ENCODE peak calls at places on chromosome 6, in four cellular contexts. One of them, this sample, is unnamed.

GRCh38 chr6:75601608-75602163 is at the start of gene SENP6:
- DNase-seq in SHP77 treated with DMSO at 0.1 percent for 48 hours: peak
- DNase-seq in NCI-H82: peak
- DNase-seq in HTR-8/SVneo: peak
- DNase-seq in this sample: peak

GRCh38 chr6:31272431-31272830 is 539 bp upstream of the HLA-C start:
- DNase-seq in SHP77 treated with DMSO at 0.1 percent for 48 hours: no peak
- DNase-seq in HTR-8/SVneo: no peak
- DNase-seq in NCI-H82: no peak
- DNase-seq in this sample: peak

GRCh38 chr6:144710207-144710606 is 425.1 kb downstream of the UTRN start:
- DNase-seq in HTR-8/SVneo: peak
- DNase-seq in NCI-H82: no peak
- DNase-seq in SHP77 treated with DMSO at 0.1 percent for 48 hours: no peak
- DNase-seq in this sample: no peak

GRCh38 chr6:1049900-1050299 is 262.0 kb upstream of the FOXQ1 start:
- DNase-seq in SHP77 treated with DMSO at 0.1 percent for 48 hours: no peak
- DNase-seq in NCI-H82: no peak
- DNase-seq in HTR-8/SVneo: no peak
- DNase-seq in this sample: no peak

GRCh38 chr6:43269273-43270007 is 26.2 kb downstream of the TTBK1 start:
- DNase-seq in NCI-H82: no peak
- DNase-seq in HTR-8/SVneo: no peak
- DNase-seq in SHP77 treated with DMSO at 0.1 percent for 48 hours: no peak
- DNase-seq in this sample: peak

GRCh38 chr6:38566295-38566694 is 73.4 kb downstream of the BTBD9 start:
- DNase-seq in SHP77 treated with DMSO at 0.1 percent for 48 hours: no peak
- DNase-seq in NCI-H82: no peak
- DNase-seq in HTR-8/SVneo: no peak
- DNase-seq in this sample: no peak

GRCh38 chr6:132456700-132457143 is 55.4 kb upstream of the MOXD1 start:
- DNase-seq in SHP77 treated with DMSO at 0.1 percent for 48 hours: no peak
- DNase-seq in HTR-8/SVneo: no peak
- DNase-seq in NCI-H82: peak
- DNase-seq in this sample: no peak

GRCh38 chr6:56804996-56805395 is 149.9 kb upstream of the BEND6 start:
- DNase-seq in NCI-H82: no peak
- DNase-seq in SHP77 treated with DMSO at 0.1 percent for 48 hours: no peak
- DNase-seq in HTR-8/SVneo: peak
- DNase-seq in this sample: no peak

GRCh38 chr6:22250486-22250885 is 46.4 kb downstream of the PRL start:
- DNase-seq in HTR-8/SVneo: no peak
- DNase-seq in SHP77 treated with DMSO at 0.1 percent for 48 hours: no peak
- DNase-seq in NCI-H82: peak
- DNase-seq in this sample: no peak

GRCh38 chr6:3891889-3892288 is 42.7 kb downstream of the FAM50B start:
- DNase-seq in SHP77 treated with DMSO at 0.1 percent for 48 hours: no peak
- DNase-seq in HTR-8/SVneo: no peak
- DNase-seq in NCI-H82: no peak
- DNase-seq in this sample: no peak

This sample was measured in small intestine.